ENCODE peak calls at places on chromosomes 2 and 18, in ten cellular contexts. K, H, U, O, V, T, J, Z, Q and W are unnamed samples.

GRCh38 chr2:43370705-43371104 is 144.3 kb upstream of the ZFP36L2 start:
- DNase-seq in J (no peak), U (no peak), Q (no peak), V (no peak), K (no peak), T (no peak), H (no peak), Z (no peak), O (no peak), W (no peak)

GRCh38 chr18:60174832-60175231 is 197.7 kb downstream of the MC4R start:
- DNase-seq in O (no peak), H (no peak), Q (no peak), J (no peak), T (no peak), K (no peak), Z (no peak), V (no peak), U (no peak), W (no peak)

GRCh38 chr2:164599954-164600589 is 21.2 kb downstream of the GRB14 start:
- DNase-seq in Q (peak), V (peak), O (peak), H (peak), T (peak), J (no peak), U (peak), Z (peak), K (no peak), W (no peak)

GRCh38 chr2:111698743-111699554 is 185.0 kb downstream of the ANAPC1 start:
- DNase-seq in O (peak), Z (peak), V (peak), U (peak), J (peak), K (no peak), H (peak), Q (peak), T (peak), W (peak)

GRCh38 chr2:189763908-189764661 is 1.5 kb upstream of the OSGEPL1 start:
- DNase-seq in U (peak), K (no peak), J (no peak), T (no peak), Q (no peak), Z (no peak), O (peak), H (no peak), V (peak), W (no peak)

GRCh38 chr18:8480506-8481328 is 128.5 kb upstream of the RAB12 start:
- DNase-seq in V (peak), K (no peak), J (no peak), Z (no peak), H (peak), U (peak), O (peak), Q (peak), T (peak), W (no peak)

GRCh38 chr2:163347982-163348842 is 387.6 kb downstream of the FIGN start:
- DNase-seq in U (peak), T (peak), Z (no peak), O (peak), H (peak), K (no peak), V (no peak), Q (no peak), J (no peak), W (no peak)

GRCh38 chr2:231680992-231681852 is 27.1 kb upstream of the PTMA start:
- DNase-seq in T (peak), V (no peak), H (peak), K (no peak), U (peak), O (peak), Q (peak), J (no peak), Z (no peak), W (no peak)

GRCh38 chr2:200466703-200467418 is 43.0 kb downstream of the KCTD18 start:
- DNase-seq in H (no peak), U (no peak), J (no peak), Z (peak), K (no peak), V (peak), O (no peak), T (peak), Q (no peak), W (peak)

GRCh38 chr2:11988691-11989465 is 242.4 kb downstream of the LPIN1 start:
- DNase-seq in J (no peak), T (no peak), V (no peak), Z (no peak), Q (no peak), K (no peak), U (no peak), H (no peak), O (no peak), W (no peak)

GRCh38 chr2:108906403-108907077 is 82.5 kb downstream of the EDAR start:
- DNase-seq in Z (no peak), T (no peak), H (no peak), V (no peak), Q (no peak), O (no peak), J (no peak), U (no peak), K (no peak), W (no peak)

GRCh38 chr2:234355052-234355720 is 141.7 kb downstream of the ARL4C start:
- DNase-seq in T (no peak), K (no peak), Z (no peak), O (no peak), U (no peak), J (no peak), V (no peak), Q (no peak), H (no peak), W (no peak)

GRCh38 chr2:157218911-157219310 is 38.6 kb upstream of the GALNT5 start:
- DNase-seq in Q (no peak), K (no peak), T (no peak), O (no peak), V (no peak), H (no peak), U (no peak), Z (no peak), J (no peak), W (no peak)

GRCh38 chr2:37802899-37803379 is 122.1 kb upstream of the RMDN2 start:
- DNase-seq in K (no peak), Q (no peak), T (peak), O (no peak), H (no peak), Z (no peak), J (no peak), V (no peak), U (peak), W (no peak)

GRCh38 chr2:31729442-31730092 is 148.8 kb upstream of the SRD5A2 start:
- DNase-seq in H (no peak), Z (no peak), T (peak), U (peak), V (peak), K (no peak), O (no peak), Q (no peak), J (no peak), W (no peak)